ENCODE peak calls at places on chromosomes 4 and X, in four cellular contexts. O, J, H and I are unnamed samples.

GRCh38 chr4:148445071-148445902 is 3.1 kb upstream of the NR3C2 start:
- DNase-seq in O (peak; percentile 44), J (no peak), H (no peak), I (peak; percentile 62)

GRCh38 chrX:112768563-112768962 is 72.1 kb downstream of the AMOT start:
- DNase-seq in O (no peak), J (no peak), H (no peak), I (no peak)

GRCh38 chrX:39577976-39578962 is 519.5 kb downstream of the BCOR start:
- DNase-seq in O (no peak), J (no peak), H (no peak), I (no peak)

GRCh38 chr4:5956285-5957021 is 61.8 kb downstream of the C4orf50 start:
- DNase-seq in O (peak; percentile 67), J (no peak), H (no peak), I (peak; percentile 70)

GRCh38 chr4:176259330-176260090 is 9.5 kb downstream of the ASB5 start:
- DNase-seq in O (peak; percentile 14), J (no peak), H (peak; percentile 80), I (no peak)

GRCh38 chr4:108043536-108043935 is 53.8 kb downstream of the HADH start:
- DNase-seq in O (peak; percentile 18), J (no peak), H (no peak), I (no peak)

GRCh38 chrX:119236599-119237525 is 777 bp downstream of the PGRMC1 start:
- DNase-seq in O (peak; percentile 26), J (no peak), H (peak; percentile 74), I (no peak)

GRCh38 chrX:40644821-40645358 is 2.5 kb downstream of the CXorf38 start:
- DNase-seq in O (peak; percentile 6), J (no peak), H (peak; percentile 74), I (no peak)

GRCh38 chr4:79852305-79852730 is 220.7 kb downstream of the ANTXR2 start:
- DNase-seq in O (peak; percentile 86), J (no peak), H (peak; percentile 81), I (peak; percentile 32)

GRCh38 chrX:148567779-148568178 is 67.4 kb downstream of the AFF2 start:
- DNase-seq in O (no peak), J (no peak), H (no peak), I (no peak)

GRCh38 chrX:52576946-52577345 is 60.1 kb upstream of the XAGE1B start:
- DNase-seq in O (peak; percentile 25), J (no peak), H (no peak), I (peak; percentile 40)

GRCh38 chr4:135718019-135718418 is 1516.4 kb upstream of the PABPC4L start:
- DNase-seq in O (no peak), J (no peak), H (peak; percentile 0), I (no peak)

GRCh38 chr4:126223784-126224407 is 909.1 kb downstream of the FAT4 start:
- DNase-seq in O (peak; percentile 28), J (no peak), H (peak; percentile 23), I (no peak)

GRCh38 chr4:186840222-186840701 is 116.6 kb upstream of the FAT1 start:
- DNase-seq in O (no peak), J (no peak), H (peak; percentile 62), I (no peak)

GRCh38 chrX:3154386-3154991 is 113.2 kb downstream of the ARSF start:
- DNase-seq in O (no peak), J (no peak), H (no peak), I (no peak)

GRCh38 chr4:41390661-41391060 is 133.9 kb downstream of the UCHL1 start:
- DNase-seq in O (no peak), J (no peak), H (no peak), I (no peak)

GRCh38 chrX:65596270-65596669 is 61.7 kb upstream of the LAS1L start:
- DNase-seq in O (peak; percentile 50), J (no peak), H (peak; percentile 49), I (no peak)

DNA sequence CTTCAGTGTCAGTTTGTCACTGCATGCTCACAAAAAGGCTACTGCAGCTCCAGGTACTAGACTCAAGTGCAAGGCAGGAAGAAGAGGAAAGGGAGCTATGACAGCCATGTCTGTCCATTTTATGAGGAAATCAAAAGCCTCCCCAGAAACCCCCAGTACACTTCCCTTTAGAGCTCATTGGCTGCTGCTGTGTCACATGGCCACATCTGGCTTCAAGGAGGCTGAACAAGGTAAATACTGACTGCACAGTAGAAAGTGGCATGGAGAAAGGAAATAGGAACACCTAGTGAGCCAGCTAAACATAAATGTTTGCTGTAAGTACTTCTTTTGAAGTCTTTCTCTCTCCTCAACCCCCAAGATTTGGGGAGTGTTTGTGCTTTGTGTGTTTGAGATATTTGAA is 67.1 kb upstream of the FRAS1 start:
- DNase-seq in O (no peak), J (no peak), H (no peak), I (no peak)
- H4K5ac ChIP-seq in O (no peak overlapping the region), J (no peak overlapping the region), H (no peak overlapping the region), I (no peak overlapping the region)

GRCh38 chrX:134626434-134626833 is 31.8 kb downstream of the PLAC1 start:
- DNase-seq in O (no peak), J (no peak), H (no peak), I (no peak)
- H4K5ac ChIP-seq in O (no peak overlapping the region), J (no peak overlapping the region), H (no peak overlapping the region), I (no peak overlapping the region)

DNA sequence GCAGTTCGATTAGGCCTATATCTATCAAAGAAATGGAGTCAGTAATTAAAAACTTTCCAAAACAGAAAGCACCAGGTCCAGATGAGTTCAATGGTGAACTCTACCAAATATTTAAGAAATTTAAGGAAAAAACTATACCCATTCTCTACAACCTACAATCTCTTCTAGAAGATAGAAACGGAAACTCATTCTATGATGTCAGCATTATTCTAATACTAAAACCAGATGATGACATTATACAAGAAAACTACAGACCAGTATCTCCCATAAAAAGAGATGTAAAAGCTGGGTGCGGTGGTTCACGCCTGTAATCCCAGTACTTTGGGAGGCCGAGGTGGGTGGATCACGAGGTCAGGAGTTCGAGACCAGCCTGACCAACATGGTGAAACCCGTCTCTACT is 29.5 kb upstream of the BDH2 start:
- DNase-seq in O (no peak), J (no peak), H (no peak), I (no peak)
- H4K5ac ChIP-seq in O (no peak overlapping the region), J (no peak overlapping the region), H (no peak overlapping the region), I (no peak overlapping the region)

DNA sequence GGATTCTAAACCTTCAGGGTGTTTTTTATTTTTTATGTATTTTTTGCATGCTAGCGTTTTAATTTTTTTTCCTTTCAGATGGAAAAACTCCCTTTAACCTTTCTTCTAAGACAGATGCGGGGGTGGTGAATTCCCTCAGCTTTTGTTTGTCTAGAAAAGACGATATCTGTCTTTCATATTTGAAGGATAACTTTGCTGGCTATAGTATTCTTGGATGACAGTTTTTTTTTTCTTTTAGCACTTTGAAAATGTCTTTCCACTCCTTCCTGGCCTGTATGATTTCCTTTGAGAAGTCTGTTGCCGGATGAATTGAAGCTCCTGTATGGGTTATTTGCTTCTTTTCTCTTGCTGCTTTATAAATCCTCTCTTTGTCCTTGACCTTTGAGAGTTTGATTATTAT is 26.6 kb downstream of the PSAPL1 start:
- DNase-seq in O (no peak), J (no peak), H (no peak), I (no peak)
- H4K5ac ChIP-seq in O (no peak overlapping the region), J (no peak overlapping the region), H (no peak overlapping the region), I (no peak overlapping the region)